ENCODE peak calls at places on chromosome 20, in six cellular contexts. F is IMR-90, Q is adipocyte, N is mesendoderm, H is aorta, I is ovary. C is an unnamed sample.
A peak's percentile ranks its signal among the peaks of the same experiment; 100 is the strongest.

GRCh38 chr20:15099130-15099529 is 761.7 kb upstream of the FLRT3 start:
- DNase-seq in I (no peak), F (no peak), H (no peak), N (no peak), Q (no peak), C (no peak)

GRCh38 chr20:49585585-49586245 is 17.8 kb upstream of the PTGIS start:
- DNase-seq in I (no peak), N (no peak), Q (peak; percentile 54), F (no peak), H (no peak), C (no peak)

GRCh38 chr20:44805991-44806729 is 4.2 kb downstream of the RIMS4 start:
- DNase-seq in I (peak; percentile 67), N (peak; percentile 86), H (peak; percentile 84), F (peak; percentile 25), Q (peak; percentile 88), C (no peak)

GRCh38 chr20:50017576-50018248 is 34.9 kb downstream of the SNAI1 start:
- DNase-seq in H (no peak), N (no peak), F (no peak), I (no peak), Q (peak; percentile 39), C (no peak)

GRCh38 chr20:23362392-23363256 is 642 bp downstream of the GZF1 start:
- DNase-seq in F (peak; percentile 28), Q (peak; percentile 71), N (peak; percentile 60), H (peak; percentile 89), I (no peak), C (peak; percentile 51)

GRCh38 chr20:46784450-46785127 is 75.1 kb downstream of the SLC2A10 start:
- DNase-seq in Q (peak; percentile 50), H (no peak), I (no peak), F (peak; percentile 63), N (no peak), C (no peak)

GRCh38 chr20:46214831-46215488 is 93.3 kb downstream of the CDH22 start:
- DNase-seq in Q (no peak), I (no peak), F (no peak), H (peak; percentile 19), N (no peak), C (no peak)

GRCh38 chr20:12110711-12111110 is 193.0 kb downstream of the BTBD3 start:
- DNase-seq in H (no peak), F (no peak), I (no peak), Q (no peak), N (no peak), C (no peak)

GRCh38 chr20:48294196-48294595 is 508.9 kb upstream of the SULF2 start:
- DNase-seq in N (no peak), I (no peak), H (no peak), F (peak; percentile 39), Q (no peak), C (no peak)

GRCh38 chr20:11511816-11512215 is 405.9 kb upstream of the BTBD3 start:
- DNase-seq in H (no peak), N (peak; percentile 6), Q (no peak), I (no peak), F (no peak), C (no peak)

GRCh38 chr20:38148328-38149102 is 16.6 kb downstream of the TGM2 start:
- DNase-seq in H (peak; percentile 43), N (no peak), I (no peak), Q (no peak), F (no peak), C (peak; percentile 7)
- H3K4me1 ChIP-seq in H (no peaks in the 10 kb centered on the region), N (no peaks in the 10 kb centered on the region), I (peaks cover 19% of the 10 kb centered on the region), Q (peaks cover 25% of the 10 kb centered on the region), F (peaks cover 27% of the 10 kb centered on the region), C (peaks cover 72% of the 10 kb centered on the region)

GRCh38 chr20:36102306-36102705 is 52.2 kb upstream of the EPB41L1 start:
- DNase-seq in H (no peak), F (no peak), N (no peak), I (no peak), Q (no peak), C (no peak)
- H3K4me1 ChIP-seq in H (no peaks in the 10 kb centered on the region), F (no peaks in the 10 kb centered on the region), N (peaks cover 11% of the 10 kb centered on the region), I (no peaks in the 10 kb centered on the region), Q (peaks cover 38% of the 10 kb centered on the region), C (peaks cover 28% of the 10 kb centered on the region)

DNA sequence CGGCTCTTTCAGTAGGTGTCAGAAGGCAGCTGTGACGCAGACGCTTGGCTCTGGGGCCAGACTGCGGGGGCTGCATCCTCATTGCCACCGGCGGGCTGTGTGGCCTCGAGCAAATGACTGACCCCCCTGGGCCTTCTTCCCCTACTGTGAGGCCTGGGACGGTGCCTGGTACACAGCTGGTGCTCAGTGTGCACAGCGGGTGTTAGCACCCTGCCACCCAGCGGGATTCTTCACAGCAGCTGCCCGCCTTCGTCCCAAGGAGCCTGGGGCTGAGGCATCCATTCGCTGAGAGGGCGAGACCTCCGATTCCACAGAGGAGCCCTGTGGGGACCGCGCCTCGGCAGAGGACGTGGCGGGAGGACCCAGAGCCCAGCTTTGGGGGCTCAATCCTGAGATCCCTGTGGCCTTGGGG is 10.6 kb downstream of the SLCO4A1 start:
- DNase-seq in F (no peak), N (no peak), H (no peak), Q (no peak), I (no peak), C (no peak)
- H3K4me1 ChIP-seq in F (peaks cover 13% of the 10 kb centered on the region), N (peaks cover 2% of the 10 kb centered on the region), H (no peaks in the 10 kb centered on the region), Q (peaks cover 18% of the 10 kb centered on the region), I (peaks cover 26% of the 10 kb centered on the region), C (peaks cover 78% of the 10 kb centered on the region)

DNA sequence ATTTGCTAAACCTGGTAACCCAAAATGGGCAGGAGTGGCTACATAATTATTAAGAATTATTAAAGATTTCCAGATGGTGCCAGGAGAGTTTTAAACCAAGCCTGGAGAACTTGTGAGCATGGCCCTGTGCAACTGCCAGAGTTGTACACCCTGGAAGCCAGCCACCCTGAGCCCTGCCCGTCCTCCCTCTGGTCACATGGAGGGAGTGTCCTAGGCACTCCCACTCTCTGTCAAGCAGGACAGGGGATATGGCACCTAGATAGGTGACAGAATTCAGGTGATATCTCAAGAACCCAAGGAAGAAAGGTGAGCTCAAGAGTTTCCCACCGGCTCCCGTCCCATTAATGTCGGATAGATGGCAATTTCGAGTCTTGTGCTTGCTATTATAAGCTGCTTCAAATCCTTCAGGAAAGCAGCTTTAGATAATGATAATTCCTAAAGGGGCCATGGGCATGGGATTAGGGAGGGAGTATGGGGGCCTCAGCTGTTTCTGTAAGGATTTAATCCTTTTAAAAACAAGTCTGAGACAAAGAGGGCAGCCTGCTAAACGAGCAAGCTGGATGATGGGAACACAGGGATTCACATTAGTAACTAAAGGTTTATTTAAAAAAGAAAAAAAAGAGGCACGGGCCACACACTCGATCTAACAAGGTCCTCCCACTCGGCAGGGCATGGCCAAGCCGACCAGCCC is 169.1 kb downstream of the BMP7 start:
- DNase-seq in Q (no peak), F (no peak), H (peak; percentile 32), I (no peak), N (no peak), C (no peak)
- H3K4me1 ChIP-seq in Q (no peaks in the 10 kb centered on the region), F (no peaks in the 10 kb centered on the region), H (no peaks in the 10 kb centered on the region), I (no peaks in the 10 kb centered on the region), N (no peaks in the 10 kb centered on the region), C (peaks cover 1% of the 10 kb centered on the region)